ENCODE peak calls at places on chromosome 19, in nine cellular contexts. S, F, I, Z, D, V, E, R and Q are unnamed samples.

GRCh38 chr19:47417746-47418594 is 1.4 kb downstream of the MEIS3 start:
- DNase-seq in S (no peak), F (peak), I (peak), Z (no peak), D (peak), V (no peak), E (no peak), R (no peak), Q (no peak)

GRCh38 chr19:18091217-18091608 is 4.5 kb upstream of the IL12RB1 start:
- DNase-seq in S (peak), F (peak), I (peak), Z (no peak), D (no peak), V (no peak), E (peak), R (peak), Q (peak)

GRCh38 chr19:47676811-47677210 is 36.4 kb upstream of the EHD2 start:
- DNase-seq in S (no peak), F (no peak), I (no peak), Z (no peak), D (no peak), V (no peak), E (no peak), R (no peak), Q (no peak)

GRCh38 chr19:15248648-15249559 is 16.7 kb upstream of the EPHX3 start:
- DNase-seq in S (no peak), F (no peak), I (peak), Z (peak), D (peak), V (peak), E (no peak), R (no peak), Q (no peak)

GRCh38 chr19:704447-704741 is 4.3 kb upstream of the PALM start:
- DNase-seq in S (no peak), F (no peak), I (no peak), Z (no peak), D (no peak), V (no peak), E (no peak), R (no peak), Q (no peak)

GRCh38 chr19:33317522-33317921 is 15.2 kb upstream of the CEBPA start:
- DNase-seq in S (no peak), F (no peak), I (no peak), Z (no peak), D (no peak), V (no peak), E (no peak), R (no peak), Q (no peak)

GRCh38 chr19:38638461-38638860 is 9.0 kb upstream of the ACTN4 start:
- DNase-seq in S (no peak), F (no peak), I (no peak), Z (no peak), D (no peak), V (no peak), E (no peak), R (no peak), Q (no peak)

GRCh38 chr19:11180346-11180745 is 17.0 kb downstream of the KANK2 start:
- DNase-seq in S (no peak), F (no peak), I (no peak), Z (no peak), D (no peak), V (no peak), E (no peak), R (no peak), Q (no peak)

GRCh38 chr19:56080669-56081401 is 40.3 kb downstream of the ZNF787 start:
- DNase-seq in S (peak), F (peak), I (no peak), Z (peak), D (peak), V (peak), E (peak), R (peak), Q (peak)

GRCh38 chr19:13986348-13986904 is 19.7 kb downstream of the RFX1 start:
- DNase-seq in S (peak), F (peak), I (peak), Z (peak), D (no peak), V (peak), E (peak), R (peak), Q (peak)

GRCh38 chr19:41111750-41112295 is 2.4 kb upstream of the CYP2F1 start:
- DNase-seq in S (no peak), F (no peak), I (no peak), Z (no peak), D (no peak), V (no peak), E (no peak), R (no peak), Q (no peak)

GRCh38 chr19:39915101-39915847 is 19.2 kb downstream of the FCGBP start:
- DNase-seq in S (no peak), F (no peak), I (peak), Z (no peak), D (no peak), V (no peak), E (no peak), R (no peak), Q (no peak)

GRCh38 chr19:57192064-57192395 is 730 bp downstream of the ZNF264 start:
- DNase-seq in S (no peak), F (no peak), I (no peak), Z (no peak), D (no peak), V (no peak), E (no peak), R (no peak), Q (peak)

GRCh38 chr19:1523412-1524205 is at the start of gene PLK5:
- DNase-seq in S (no peak), F (no peak), I (no peak), Z (no peak), D (no peak), V (no peak), E (no peak), R (no peak), Q (no peak)

GRCh38 chr19:58562126-58563033 is 4.0 kb upstream of the UBE2M start:
- DNase-seq in S (no peak), F (peak), I (peak), Z (peak), D (peak), V (peak), E (no peak), R (no peak), Q (peak)

GRCh38 chr19:7328647-7329046 is 20.1 kb upstream of the ARHGEF18 start:
- DNase-seq in S (no peak), F (no peak), I (no peak), Z (no peak), D (no peak), V (no peak), E (no peak), R (no peak), Q (no peak)

GRCh38 chr19:6464070-6464873 is at the start of gene CRB3:
- DNase-seq in S (no peak), F (peak), I (peak), Z (no peak), D (no peak), V (peak), E (no peak), R (no peak), Q (peak)

GRCh38 chr19:50861496-50862286 is 7.0 kb downstream of the KLK3 start:
- DNase-seq in S (no peak), F (no peak), I (no peak), Z (no peak), D (no peak), V (no peak), E (no peak), R (no peak), Q (no peak)

GRCh38 chr19:49881672-49882394 is 4.3 kb downstream of the TBC1D17 start:
- DNase-seq in S (no peak), F (no peak), I (peak), Z (peak), D (no peak), V (no peak), E (no peak), R (no peak), Q (no peak)

GRCh38 chr19:55319786-55320185 is 5.4 kb downstream of the TMEM150B start:
- DNase-seq in S (no peak), F (no peak), I (peak), Z (peak), D (peak), V (no peak), E (no peak), R (no peak), Q (no peak)